ENCODE peak calls at places on chromosomes 1 and 21, in four cellular contexts. W is GM12878, R is H1, X is HepG2. V is an unnamed sample.

GRCh38 chr1:161771166-161771565 is 5.0 kb downstream of the ATF6 start:
- DNase-seq in W (no peak), R (no peak), X (no peak), V (no peak)

GRCh38 chr1:42221952-42222606 is 57.5 kb upstream of the GUCA2A start:
- DNase-seq in W (no peak), R (no peak), X (peak), V (peak)

GRCh38 chr1:161185282-161185682 is 8.0 kb upstream of the B4GALT3 start:
- DNase-seq in W (peak), R (no peak), X (no peak), V (no peak)

GRCh38 chr1:154520333-154520732 is 18.1 kb upstream of the SHE start:
- DNase-seq in W (no peak), R (no peak), X (no peak), V (no peak)

GRCh38 chr1:94160811-94161210 is 39.9 kb upstream of the ABCA4 start:
- DNase-seq in W (no peak), R (no peak), X (peak), V (no peak)

GRCh38 chr1:112713466-112714312 is 1.4 kb downstream of the PPM1J start:
- DNase-seq in W (no peak), R (no peak), X (no peak), V (no peak)

GRCh38 chr1:23524716-23525401 is 6.2 kb downstream of the E2F2 start:
- DNase-seq in W (no peak), R (no peak), X (no peak), V (peak)

GRCh38 chr1:203200059-203200553 is 13.6 kb upstream of the CHI3L1 start:
- DNase-seq in W (no peak), R (no peak), X (peak), V (no peak)

GRCh38 chr21:38679531-38679930 is 126.2 kb upstream of the ETS2 start:
- DNase-seq in W (peak), R (no peak), X (no peak), V (no peak)

GRCh38 chr1:229230136-229230892 is 40.6 kb upstream of the RAB4A start:
- DNase-seq in W (no peak), R (peak), X (peak), V (no peak)

GRCh38 chr1:56502700-56503245 is 76.6 kb downstream of the PLPP3 start:
- DNase-seq in W (no peak), R (no peak), X (peak), V (peak)
- TF ChIP-seq CBX5 in W (no peak), R (no peak), X (no peak), V (no peak)

GRCh38 chr1:3225668-3226067 is 156.7 kb downstream of the PRDM16 start:
- DNase-seq in W (no peak), R (no peak), X (no peak), V (no peak)

GRCh38 chr1:3219725-3220467 is 150.9 kb downstream of the PRDM16 start:
- DNase-seq in W (no peak), R (no peak), X (no peak), V (no peak)

GRCh38 chr1:3219005-3219724 is 150.2 kb downstream of the PRDM16 start:
- DNase-seq in W (no peak), R (no peak), X (peak), V (no peak)

GRCh38 chr1:3221112-3222041 is 152.4 kb downstream of the PRDM16 start:
- DNase-seq in W (no peak), R (no peak), X (no peak), V (no peak)

DNA sequence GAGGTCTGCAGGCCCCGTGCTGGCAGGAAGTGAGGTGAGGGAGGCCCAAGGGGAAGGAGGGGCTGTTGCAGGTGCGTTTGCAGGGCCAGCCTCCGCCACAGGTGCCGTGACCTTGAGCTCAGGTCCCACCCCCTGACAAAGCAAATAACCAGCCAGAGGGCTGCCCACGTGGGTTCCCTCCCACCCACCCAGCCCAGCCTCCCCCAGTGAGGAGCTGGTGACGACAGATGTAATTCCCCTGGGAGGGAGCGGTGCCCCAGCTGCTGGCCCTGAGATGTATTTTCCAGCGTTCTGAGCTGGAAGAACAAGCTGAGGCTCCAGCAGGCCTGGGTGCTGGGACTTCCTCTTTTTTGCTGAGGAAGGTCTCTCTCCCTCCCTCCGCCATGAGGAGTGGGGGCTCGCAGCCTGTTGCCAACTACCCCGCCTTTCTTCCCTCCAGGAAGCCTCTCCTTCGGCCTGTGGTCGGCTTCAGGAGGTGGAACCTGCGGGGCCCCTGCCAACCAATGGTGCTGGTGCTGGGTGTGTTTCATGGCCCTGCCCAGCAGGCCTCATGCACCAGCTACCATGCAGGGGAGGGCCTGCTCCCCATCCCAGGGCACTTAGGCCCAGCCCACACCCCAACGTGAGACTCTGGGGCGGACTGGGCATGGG is 153.2 kb downstream of the PRDM16 start:
- DNase-seq in W (no peak), R (no peak), X (peak), V (no peak)
- TF ChIP-seq CBX5 in W (no peak), R (no peak), X (no peak), V (no peak)

DNA sequence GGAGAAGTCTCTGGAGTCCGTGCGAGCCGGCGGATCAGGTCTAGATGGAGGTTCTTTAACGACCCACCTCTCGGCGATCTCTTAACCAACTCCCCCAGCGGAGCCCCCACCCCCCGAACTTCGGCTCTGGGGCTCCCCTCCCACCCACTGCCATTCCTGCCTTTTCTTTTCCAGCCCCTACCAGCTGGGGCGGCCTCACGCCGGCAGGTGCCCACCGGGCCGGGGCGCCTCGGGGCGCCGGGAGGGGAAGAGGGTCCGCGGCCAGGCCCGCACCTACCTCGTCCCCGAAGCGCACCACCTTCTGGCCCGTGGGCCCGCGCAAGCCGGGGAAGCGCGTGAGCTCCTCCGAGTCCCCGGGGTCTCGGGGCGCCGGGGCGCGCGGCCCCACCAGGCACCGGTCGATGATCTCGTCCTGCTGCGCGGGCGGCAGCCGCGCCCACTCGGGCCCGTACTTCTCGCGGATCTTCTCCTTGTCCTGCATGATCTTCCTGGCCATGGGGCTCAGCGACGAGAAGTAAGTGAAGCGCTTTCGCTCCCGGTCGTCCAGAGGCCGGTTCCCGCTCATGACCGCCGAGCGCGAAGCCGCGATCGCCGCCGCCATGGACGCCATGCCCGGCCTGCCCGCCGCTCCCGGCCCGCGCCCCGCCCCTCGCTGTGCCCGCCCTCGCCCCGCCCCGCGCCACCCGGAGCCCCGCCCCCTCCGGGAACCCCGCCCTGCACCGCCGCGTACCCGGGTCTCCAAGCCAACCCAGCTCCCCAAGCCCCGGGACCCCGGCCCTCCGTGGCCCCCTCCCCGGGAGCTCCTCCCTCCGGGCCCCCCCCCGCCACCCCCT is at the start of gene C1orf198:
- DNase-seq in W (no peak), R (peak), X (peak), V (peak)
- TF ChIP-seq CBX5 in W (no peak), R (no peak), X (no peak), V (no peak)

DNA sequence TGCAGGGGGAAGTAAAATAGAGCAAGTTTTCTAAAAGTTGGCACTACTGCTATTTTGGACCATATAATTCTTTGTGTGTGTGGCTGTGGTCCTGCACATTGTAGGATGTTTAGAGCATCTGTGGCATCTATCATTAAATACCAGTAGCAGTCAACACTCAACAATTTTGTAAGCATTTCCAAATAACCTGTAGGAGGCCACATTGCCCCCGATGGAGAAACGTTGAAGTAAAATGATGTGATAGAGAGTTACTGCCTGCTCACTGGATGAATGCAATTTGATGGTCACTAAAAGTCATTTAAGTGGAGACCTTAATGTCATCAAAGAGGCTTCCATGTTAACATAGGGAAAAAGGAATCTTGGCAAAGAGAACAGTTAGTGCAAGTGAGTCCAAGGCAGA is 560.8 kb downstream of the NEGR1 start:
- DNase-seq in W (no peak), R (no peak), X (no peak), V (no peak)
- TF ChIP-seq CBX5 in W (no peak), R (no peak), X (no peak), V (no peak)